ENCODE peak calls at places on chromosome 12, in seven cellular contexts. E is adrenal gland, X is choroid plexus epithelial cell, U is GM13976, O is pancreas, I is GM20000, J is transverse colon. C is an unnamed sample.

GRCh38 chr12:12007001-12007712 is 63.6 kb upstream of the BCL2L14 start:
- DNase-seq in E (no peak), X (peak), U (peak), O (no peak), I (peak), J (no peak), C (peak)

GRCh38 chr12:93526786-93527428 is 45.6 kb upstream of the SOCS2 start:
- DNase-seq in E (peak), X (peak), U (no peak), O (no peak), I (no peak), J (no peak), C (no peak)

GRCh38 chr12:105031061-105031807 is 45.1 kb downstream of the NOPCHAP1 start:
- DNase-seq in E (no peak), X (no peak), U (peak), O (no peak), I (peak), J (no peak), C (peak)

GRCh38 chr12:57755454-57756372 is 810 bp downstream of the MARCHF9 start:
- DNase-seq in E (no peak), X (no peak), U (peak), O (peak), I (peak), J (peak), C (no peak)

GRCh38 chr12:94644622-94645021 is 5.7 kb downstream of the TMCC3 start:
- DNase-seq in E (no peak), X (peak), U (peak), O (no peak), I (no peak), J (no peak), C (peak)

GRCh38 chr12:69097619-69098368 is 141.6 kb upstream of the CPSF6 start:
- DNase-seq in E (no peak), X (peak), U (no peak), O (no peak), I (no peak), J (no peak), C (no peak)

GRCh38 chr12:87150969-87151662 is 878.1 kb downstream of the C12orf50 start:
- DNase-seq in E (no peak), X (no peak), U (no peak), O (peak), I (peak), J (no peak), C (no peak)

GRCh38 chr12:56678852-56679251 is 9.2 kb downstream of the PTGES3 start:
- DNase-seq in E (no peak), X (no peak), U (no peak), O (no peak), I (no peak), J (no peak), C (no peak)

GRCh38 chr12:111441107-111441928 is 35.6 kb downstream of the SH2B3 start:
- DNase-seq in E (no peak), X (no peak), U (no peak), O (no peak), I (no peak), J (no peak), C (no peak)

GRCh38 chr12:22856120-22856699 is 231.2 kb downstream of the ETNK1 start:
- DNase-seq in E (no peak), X (peak), U (peak), O (no peak), I (peak), J (no peak), C (no peak)

GRCh38 chr12:109741286-109741969 is 27.8 kb downstream of the FAM222A start:
- DNase-seq in E (peak), X (no peak), U (no peak), O (peak), I (no peak), J (no peak), C (no peak)

GRCh38 chr12:106773286-106773685 is 1.2 kb upstream of the RIC8B start:
- DNase-seq in E (no peak), X (no peak), U (no peak), O (no peak), I (no peak), J (no peak), C (no peak)

GRCh38 chr12:49098035-49098451 is 3.4 kb upstream of the DHH start:
- DNase-seq in E (peak), X (peak), U (peak), O (no peak), I (peak), J (peak), C (peak)

GRCh38 chr12:107064687-107065086 is 28.7 kb downstream of the CRY1 start:
- DNase-seq in E (no peak), X (no peak), U (no peak), O (no peak), I (no peak), J (no peak), C (no peak)

GRCh38 chr12:111672822-111673381 is 12.9 kb downstream of the BRAP start:
- DNase-seq in E (no peak), X (no peak), U (no peak), O (no peak), I (no peak), J (no peak), C (no peak)

GRCh38 chr12:44603701-44604100 is 272.4 kb downstream of the NELL2 start:
- DNase-seq in E (no peak), X (no peak), U (no peak), O (no peak), I (no peak), J (no peak), C (no peak)

GRCh38 chr12:124545508-124546418 is 21.6 kb downstream of the NCOR2 start:
- DNase-seq in E (peak), X (peak), U (peak), O (no peak), I (peak), J (peak), C (peak)

GRCh38 chr12:113882690-113883089 is 83.4 kb downstream of the RBM19 start:
- DNase-seq in E (no peak), X (no peak), U (no peak), O (no peak), I (no peak), J (no peak), C (no peak)

GRCh38 chr12:107163413-107163812 is 70.1 kb upstream of the CRY1 start:
- DNase-seq in E (no peak), X (peak), U (no peak), O (no peak), I (no peak), J (no peak), C (no peak)

GRCh38 chr12:6426882-6427671 is 17.7 kb upstream of the CD27 start:
- DNase-seq in E (no peak), X (no peak), U (peak), O (no peak), I (peak), J (peak), C (peak)

GRCh38 chr12:57874166-57875108 is 27.9 kb upstream of the CTDSP2 start:
- DNase-seq in E (no peak), X (no peak), U (no peak), O (no peak), I (no peak), J (no peak), C (no peak)

GRCh38 chr12:50520808-50521207 is 16.0 kb downstream of the DIP2B start:
- DNase-seq in E (no peak), X (peak), U (no peak), O (no peak), I (no peak), J (no peak), C (no peak)

GRCh38 chr12:57772429-57773322 is at the start of gene EEF1AKMT3:
- DNase-seq in E (peak), X (peak), U (peak), O (peak), I (no peak), J (peak), C (peak)

DNA sequence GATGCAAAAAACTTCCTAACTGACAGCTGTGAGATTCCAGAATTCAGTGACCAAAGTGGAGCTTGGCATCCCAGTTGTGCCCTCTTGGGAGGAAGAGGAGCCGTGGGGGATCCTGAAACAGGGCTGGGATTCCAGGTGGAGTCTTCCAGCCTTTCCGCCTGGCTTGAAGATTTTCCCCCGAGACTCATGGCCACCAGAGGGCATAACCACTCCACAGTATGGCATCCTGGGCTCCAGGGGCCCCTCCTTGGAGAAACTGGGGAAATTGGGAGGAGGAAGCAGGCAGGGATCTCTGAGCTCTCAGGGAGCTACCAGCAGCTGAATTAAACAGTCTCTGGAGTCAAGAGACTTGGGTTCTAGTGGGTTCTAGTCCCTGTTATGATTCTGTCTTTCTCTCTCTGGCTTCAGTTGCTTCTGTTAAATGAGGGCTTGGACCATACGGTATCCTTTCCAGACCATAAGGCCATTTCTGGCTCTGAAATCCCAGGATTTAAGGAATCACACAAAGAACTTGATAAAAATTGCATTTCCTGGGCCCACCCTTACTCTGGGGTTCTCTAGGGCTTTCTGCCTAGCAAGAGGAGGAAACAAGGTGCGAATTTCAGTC is 2.6 kb upstream of the TAMALIN start:
- DNase-seq in E (peak), X (peak), U (no peak), O (peak), I (no peak), J (peak), C (no peak)
- TF ChIP-seq CTCF in E (peak), X (peak), U (peak), O (peak), I (peak), J (peak), C (peak)

GRCh38 chr12:100393202-100393601 is 36.3 kb downstream of the SLC17A8 start:
- DNase-seq in E (no peak), X (no peak), U (no peak), O (no peak), I (no peak), J (no peak), C (no peak)

GRCh38 chr12:100388382-100388781 is 31.5 kb downstream of the SLC17A8 start:
- DNase-seq in E (no peak), X (no peak), U (no peak), O (no peak), I (no peak), J (no peak), C (no peak)

GRCh38 chr12:100395811-100396210 is 38.9 kb downstream of the SLC17A8 start:
- DNase-seq in E (no peak), X (no peak), U (no peak), O (no peak), I (no peak), J (peak), C (no peak)

DNA sequence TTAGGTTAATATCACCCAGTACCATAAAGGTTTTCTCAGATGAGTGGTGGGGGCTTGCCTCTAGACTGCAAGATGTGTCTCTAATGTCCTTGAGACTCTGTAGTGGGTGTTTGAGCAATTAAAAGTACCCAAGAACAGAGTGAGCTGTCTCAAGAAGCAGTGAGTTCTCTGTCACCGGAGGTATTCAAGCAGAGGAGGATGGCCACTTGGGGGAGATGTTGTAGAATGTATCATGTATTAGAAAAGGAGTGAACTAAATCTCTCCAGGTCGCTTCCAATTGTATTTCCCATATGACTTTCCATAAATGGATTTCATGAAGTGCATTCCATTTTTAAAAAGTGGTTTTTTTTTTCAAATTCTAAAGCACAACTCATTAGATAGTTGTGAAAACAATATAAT is 35.0 kb downstream of the SLC17A8 start:
- DNase-seq in E (peak), X (peak), U (no peak), O (no peak), I (no peak), J (peak), C (no peak)
- TF ChIP-seq CTCF in E (peak), X (peak), U (no peak), O (no peak), I (peak), J (peak), C (no peak)

GRCh38 chr12:46268617-46269428 is at the start of gene SLC38A1:
- DNase-seq in E (peak), X (peak), U (peak), O (peak), I (peak), J (peak), C (peak)
- TF ChIP-seq CTCF in E (no peak), X (no peak), U (peak), O (no peak), I (no peak), J (no peak), C (no peak)

GRCh38 chr12:85855305-85855704 is 18.8 kb upstream of the NTS start:
- DNase-seq in E (no peak), X (no peak), U (no peak), O (no peak), I (no peak), J (no peak), C (no peak)

DNA sequence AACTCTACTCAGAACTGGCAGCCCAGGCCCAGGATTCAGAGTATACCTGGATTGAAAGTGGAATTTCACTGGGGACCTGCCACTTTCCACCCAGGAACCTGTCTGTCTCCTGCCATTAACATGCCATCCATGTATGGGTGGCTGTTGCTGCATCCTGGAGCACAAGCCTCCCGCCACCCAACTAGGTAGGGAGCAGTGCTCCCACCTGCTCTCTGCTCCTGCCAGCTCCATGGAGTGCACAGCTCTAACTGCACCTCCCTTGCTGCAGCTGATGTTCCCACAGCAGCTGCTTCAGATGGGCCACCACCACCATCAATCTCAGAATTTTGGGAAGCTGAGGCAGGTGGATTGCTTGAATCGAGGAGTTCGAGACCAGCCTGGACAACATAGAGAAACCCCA is 17.1 kb upstream of the NTS start:
- DNase-seq in E (no peak), X (no peak), U (no peak), O (no peak), I (no peak), J (no peak), C (no peak)
- TF ChIP-seq CTCF in E (no peak), X (no peak), U (no peak), O (no peak), I (no peak), J (no peak), C (no peak)

GRCh38 chr12:96720363-96720705 is 186.7 kb upstream of the NEDD1 start:
- DNase-seq in E (no peak), X (no peak), U (peak), O (peak), I (peak), J (peak), C (peak)
- TF ChIP-seq CTCF in E (no peak), X (peak), U (no peak), O (no peak), I (no peak), J (no peak), C (no peak)

GRCh38 chr12:118840878-118841277 is 140.5 kb upstream of the SRRM4 start:
- DNase-seq in E (no peak), X (no peak), U (no peak), O (no peak), I (no peak), J (no peak), C (no peak)

GRCh38 chr12:118841588-118841987 is 139.8 kb upstream of the SRRM4 start:
- DNase-seq in E (no peak), X (no peak), U (no peak), O (no peak), I (no peak), J (no peak), C (no peak)

GRCh38 chr12:118842753-118843335 is 138.5 kb upstream of the SRRM4 start:
- DNase-seq in E (no peak), X (no peak), U (no peak), O (peak), I (no peak), J (no peak), C (no peak)

GRCh38 chr12:118835911-118836310 is 145.4 kb upstream of the SRRM4 start:
- DNase-seq in E (no peak), X (no peak), U (no peak), O (no peak), I (no peak), J (no peak), C (no peak)

GRCh38 chr12:118840399-118840798 is 140.9 kb upstream of the SRRM4 start:
- DNase-seq in E (no peak), X (no peak), U (peak), O (no peak), I (no peak), J (no peak), C (no peak)
- TF ChIP-seq CTCF in E (no peak), X (no peak), U (peak), O (no peak), I (peak), J (no peak), C (no peak)

DNA sequence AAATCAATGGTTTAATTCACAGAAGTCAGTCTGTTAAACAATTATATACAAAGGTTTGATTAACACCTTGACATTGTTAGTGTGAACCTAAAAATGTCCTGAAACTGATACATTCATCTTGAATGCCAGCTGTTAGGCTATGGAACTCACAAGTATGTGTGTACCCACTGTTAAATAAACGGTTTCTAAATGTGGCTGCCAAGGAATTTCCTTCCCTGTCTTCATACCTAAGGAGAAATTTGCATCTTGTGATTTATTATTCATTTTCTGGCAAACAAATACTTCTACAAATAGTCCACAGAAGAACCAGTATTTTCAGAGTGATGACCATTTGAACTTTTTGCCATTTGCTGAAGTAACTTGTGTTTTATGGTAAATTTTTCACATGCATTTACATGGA is 118.3 kb downstream of the KICS2 start:
- DNase-seq in E (no peak), X (peak), U (no peak), O (no peak), I (no peak), J (no peak), C (no peak)
- TF ChIP-seq CTCF in E (no peak), X (no peak), U (no peak), O (no peak), I (no peak), J (no peak), C (no peak)

DNA sequence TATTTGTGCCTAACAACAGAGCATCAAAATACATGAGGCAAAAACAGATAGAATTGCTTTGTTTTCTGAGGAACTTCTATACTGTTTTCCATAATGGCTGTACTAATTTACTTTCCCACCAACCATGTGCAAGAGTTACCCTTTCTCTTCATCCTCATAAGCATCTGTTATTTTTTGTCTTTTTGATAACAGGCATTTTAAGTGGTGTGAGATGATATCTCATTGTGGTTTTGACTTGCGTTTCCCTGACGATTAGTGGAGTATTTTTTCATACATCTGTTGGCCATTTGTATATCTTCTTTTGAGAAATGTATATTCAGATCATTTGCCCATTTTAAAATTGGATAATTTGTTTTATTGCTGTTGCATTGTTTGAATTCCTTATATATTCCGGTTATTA is 10.3 kb upstream of the HMGA2 start:
- DNase-seq in E (no peak), X (no peak), U (no peak), O (no peak), I (no peak), J (no peak), C (no peak)
- TF ChIP-seq CTCF in E (no peak), X (no peak), U (no peak), O (no peak), I (no peak), J (no peak), C (no peak)

GRCh38 chr12:127560041-127560478 is 706.9 kb upstream of the TMEM132C start:
- DNase-seq in E (no peak), X (no peak), U (no peak), O (no peak), I (no peak), J (no peak), C (no peak)

GRCh38 chr12:127562781-127563180 is 704.2 kb upstream of the TMEM132C start:
- DNase-seq in E (no peak), X (no peak), U (no peak), O (no peak), I (no peak), J (no peak), C (no peak)

GRCh38 chr12:127558363-127558762 is 708.6 kb upstream of the TMEM132C start:
- DNase-seq in E (no peak), X (no peak), U (no peak), O (no peak), I (no peak), J (no peak), C (no peak)

GRCh38 chr12:127556487-127556886 is 710.5 kb upstream of the TMEM132C start:
- DNase-seq in E (no peak), X (no peak), U (no peak), O (no peak), I (no peak), J (no peak), C (no peak)

DNA sequence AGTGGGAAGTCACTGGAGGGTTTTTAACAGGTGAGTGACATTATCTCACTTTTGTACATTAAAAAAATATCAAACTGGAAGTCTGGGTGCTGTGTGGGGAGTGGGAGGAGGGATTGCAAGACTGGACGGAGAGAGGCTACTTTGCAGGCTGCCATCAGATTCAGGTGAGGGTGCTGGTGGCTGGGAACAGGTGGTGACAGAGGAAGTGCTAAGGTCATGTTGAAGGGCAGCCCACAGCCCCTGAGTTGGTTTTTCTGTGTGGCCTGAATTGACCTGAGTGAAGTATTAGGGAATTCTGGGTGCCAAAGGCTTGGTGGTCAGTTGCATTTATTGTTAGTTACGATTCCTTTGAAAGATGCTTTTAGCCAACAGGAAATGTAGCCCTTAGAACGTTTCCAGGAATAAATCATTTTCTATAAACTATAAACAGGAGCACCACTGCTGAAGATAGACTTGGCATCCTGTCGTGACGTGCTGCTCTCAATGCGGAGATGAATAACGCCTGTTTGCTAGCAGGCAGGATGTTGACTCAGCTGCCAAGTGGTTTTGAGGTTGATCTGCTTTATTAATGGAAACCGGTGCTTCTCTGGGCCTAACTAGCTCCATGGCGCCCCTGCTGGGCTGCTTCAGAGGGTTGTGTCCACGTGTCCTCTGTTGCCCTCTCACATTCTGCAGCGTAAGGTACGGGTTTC is 707.5 kb upstream of the TMEM132C start:
- DNase-seq in E (peak), X (peak), U (no peak), O (no peak), I (no peak), J (peak), C (no peak)
- TF ChIP-seq CTCF in E (no peak), X (peak), U (no peak), O (no peak), I (no peak), J (no peak), C (no peak)